ENCODE peak calls at places on chromosome 9, in four cellular contexts. R is fibroblast of mammary gland, M is AG10803, L is NCI-H524. B is an unnamed sample.

GRCh38 chr9:90053027-90053426 is 448.2 kb downstream of the GADD45G start:
- DNase-seq in M (no peak), R (no peak), L (no peak), B (no peak)

GRCh38 chr9:26043431-26043830 is 365.2 kb upstream of the TUSC1 start:
- DNase-seq in M (peak; percentile 65), R (no peak), L (no peak), B (no peak)

GRCh38 chr9:2050236-2050635 is 35.1 kb downstream of the SMARCA2 start:
- DNase-seq in M (peak; percentile 35), L (no peak), R (no peak), B (peak; percentile 17)

GRCh38 chr9:90998573-90998972 is 197.0 kb downstream of the SYK start:
- DNase-seq in L (no peak), R (no peak), M (no peak), B (no peak)

GRCh38 chr9:130217838-130218237 is 45.6 kb downstream of the NCS1 start:
- DNase-seq in L (no peak), R (no peak), M (no peak), B (no peak)

GRCh38 chr9:136011703-136012496 is 50.7 kb upstream of the UBAC1 start:
- DNase-seq in L (no peak), R (peak; percentile 77), M (peak; percentile 54), B (peak; percentile 79)

GRCh38 chr9:112360047-112360804 is 19.7 kb upstream of the HSDL2 start:
- DNase-seq in M (peak; percentile 51), L (no peak), R (peak; percentile 77), B (no peak)

GRCh38 chr9:108762348-108763055 is 93.3 kb downstream of the ACTL7B start:
- DNase-seq in R (no peak), L (no peak), M (no peak), B (no peak)

GRCh38 chr9:132472199-132472598 is 62.2 kb downstream of the CFAP77 start:
- DNase-seq in R (no peak), M (no peak), L (no peak), B (no peak)

GRCh38 chr9:90029996-90030395 is 425.2 kb downstream of the GADD45G start:
- DNase-seq in L (no peak), R (no peak), M (no peak), B (no peak)

GRCh38 chr9:2241875-2242741 is 227.0 kb downstream of the SMARCA2 start:
- DNase-seq in L (peak; percentile 60), R (peak; percentile 90), M (peak; percentile 85), B (peak; percentile 83)

GRCh38 chr9:135410421-135410820 is 69.2 kb upstream of the PPP1R26 start:
- DNase-seq in M (no peak), L (no peak), R (no peak), B (no peak)

GRCh38 chr9:7358876-7359275 is 440.7 kb downstream of the DMAC1 start:
- DNase-seq in M (no peak), L (no peak), R (no peak), B (no peak)

GRCh38 chr9:34985311-34985899 is 4.1 kb upstream of the DNAJB5 start:
- DNase-seq in L (peak; percentile 4), R (peak; percentile 71), M (peak; percentile 40), B (peak; percentile 42)

GRCh38 chr9:120931278-120932085 is 4.9 kb upstream of the TRAF1 start:
- DNase-seq in L (no peak), R (peak; percentile 76), M (peak; percentile 67), B (peak; percentile 64)

GRCh38 chr9:34701769-34702736 is 7.9 kb downstream of the CCL21 start:
- DNase-seq in M (peak; percentile 88), L (peak; percentile 14), R (peak; percentile 92), B (peak; percentile 93)

GRCh38 chr9:77016111-77016525 is 3.3 kb upstream of the FOXB2 start:
- DNase-seq in R (no peak), L (no peak), M (no peak), B (no peak)

GRCh38 chr9:131259432-131259885 is 16.9 kb downstream of the FAM78A start:
- DNase-seq in L (no peak), M (no peak), R (no peak), B (no peak)

GRCh38 chr9:94985649-94986048 is 259.1 kb downstream of the AOPEP start:
- DNase-seq in M (no peak), R (no peak), L (no peak), B (no peak)

GRCh38 chr9:104093162-104093561 is 947 bp upstream of the SMC2 start:
- DNase-seq in M (no peak), L (peak; percentile 7), R (peak; percentile 30), B (no peak)

GRCh38 chr9:125604189-125604588 is 102.8 kb downstream of the MAPKAP1 start:
- DNase-seq in L (no peak), R (no peak), M (peak; percentile 8), B (no peak)

GRCh38 chr9:129596541-129597328 is 24.2 kb downstream of the C9orf50 start:
- DNase-seq in R (peak; percentile 90), L (no peak), M (peak; percentile 69), B (peak; percentile 75)

GRCh38 chr9:19946446-19947109 is 157.7 kb upstream of the SLC24A2 start:
- DNase-seq in M (peak; percentile 15), L (no peak), R (peak; percentile 47), B (peak; percentile 25)

GRCh38 chr9:121057821-121058220 is 7.7 kb upstream of the C5 start:
- DNase-seq in L (no peak), M (no peak), R (no peak), B (no peak)

GRCh38 chr9:138073408-138073807 is 195.8 kb downstream of the CACNA1B start:
- DNase-seq in L (no peak), M (no peak), R (no peak), B (no peak)

GRCh38 chr9:93058357-93059096 is at the start of gene SUSD3:
- DNase-seq in L (no peak), M (no peak), R (peak; percentile 36), B (peak; percentile 60)

GRCh38 chr9:118782790-118783463 is 586.3 kb downstream of the BRINP1 start:
- DNase-seq in L (no peak), M (no peak), R (no peak), B (no peak)

GRCh38 chr9:115042781-115043509 is 75.0 kb downstream of the TNC start:
- DNase-seq in L (no peak), M (peak; percentile 77), R (no peak), B (no peak)

GRCh38 chr9:122339579-122339978 is 31.2 kb upstream of the PTGS1 start:
- DNase-seq in R (no peak), M (no peak), L (no peak), B (no peak)

GRCh38 chr9:115999498-115999897 is 154.1 kb upstream of the PAPPA start:
- DNase-seq in R (peak; percentile 55), M (peak; percentile 53), L (no peak), B (no peak)

GRCh38 chr9:89902450-89902849 is 297.6 kb downstream of the GADD45G start:
- DNase-seq in L (no peak), M (peak; percentile 86), R (peak; percentile 81), B (no peak)

GRCh38 chr9:109297899-109298298 is 23.0 kb downstream of the EPB41L4B start:
- DNase-seq in M (peak; percentile 85), R (peak; percentile 62), L (no peak), B (no peak)

GRCh38 chr9:78438765-78439164 is 141.8 kb downstream of the PSAT1 start:
- DNase-seq in R (no peak), M (no peak), L (no peak), B (no peak)

GRCh38 chr9:107933042-107933441 is 443.5 kb upstream of the KLF4 start:
- DNase-seq in R (peak; percentile 63), L (no peak), M (peak; percentile 55), B (no peak)